ENCODE peak calls at places on chromosome 1, in five cellular contexts. V is RWPE1, G is breast epithelium, Z is activated B cell treated with CpG ODN at 0.5 μM for 24 hours, I is cardiac fibroblast. B is an unnamed sample.

GRCh38 chr1:32142446-32143301 is 34.8 kb downstream of the KPNA6 start:
- DNase-seq in V (peak), G (peak), Z (no peak), I (peak), B (no peak)

GRCh38 chr1:167518331-167518700 is at the start of gene CD247:
- DNase-seq in V (no peak), G (no peak), Z (no peak), I (no peak), B (no peak)

GRCh38 chr1:18009061-18009728 is 98.4 kb upstream of the IGSF21 start:
- DNase-seq in V (peak), G (no peak), Z (no peak), I (no peak), B (no peak)

GRCh38 chr1:168086438-168086837 is 50.3 kb downstream of the GPR161 start:
- DNase-seq in V (no peak), G (no peak), Z (no peak), I (no peak), B (no peak)

GRCh38 chr1:223052931-223053330 is 90.1 kb downstream of the TLR5 start:
- DNase-seq in V (no peak), G (no peak), Z (no peak), I (peak), B (no peak)

GRCh38 chr1:60949154-60949825 is 133.1 kb upstream of the NFIA start:
- DNase-seq in V (no peak), G (no peak), Z (no peak), I (no peak), B (no peak)

GRCh38 chr1:204503122-204503912 is 8.7 kb upstream of the PIK3C2B start:
- DNase-seq in V (peak), G (no peak), Z (no peak), I (peak), B (no peak)

GRCh38 chr1:182671779-182672486 is 12.5 kb downstream of the RGS8 start:
- DNase-seq in V (no peak), G (no peak), Z (no peak), I (no peak), B (no peak)

GRCh38 chr1:47224676-47225399 is 7.2 kb downstream of the TAL1 start:
- DNase-seq in V (no peak), G (no peak), Z (no peak), I (no peak), B (no peak)

GRCh38 chr1:233636503-233636877 is 22.6 kb downstream of the KCNK1 start:
- DNase-seq in V (no peak), G (no peak), Z (no peak), I (no peak), B (no peak)